ENCODE peak calls at places on chromosomes 16 and 17, in ten cellular contexts. B, Z, X, I, A, H, V, E, Q and J are unnamed samples.

GRCh38 chr17:33725675-33726271 is 432.7 kb upstream of the ASIC2 start:
- DNase-seq in B (peak), Z (peak), H (no peak), E (peak), V (peak), A (no peak), Q (no peak), I (no peak), X (peak), J (no peak)

GRCh38 chr17:55124730-55125129 is 140.0 kb upstream of the HLF start:
- DNase-seq in E (no peak), Z (no peak), H (no peak), X (no peak), Q (no peak), B (no peak), V (no peak), A (no peak), I (no peak), J (no peak)

GRCh38 chr16:51982715-51983680 is 563.9 kb downstream of the TOX3 start:
- DNase-seq in I (no peak), V (peak), E (no peak), Q (peak), A (peak), H (peak), B (peak), Z (peak), X (peak), J (peak)

GRCh38 chr17:64032081-64032480 is 11.6 kb upstream of the ICAM2 start:
- DNase-seq in X (peak), A (peak), I (peak), Q (no peak), E (no peak), H (no peak), Z (no peak), B (peak), V (no peak), J (no peak)

GRCh38 chr16:69851491-69852240 is 89.5 kb downstream of the WWP2 start:
- DNase-seq in Z (peak), B (peak), E (no peak), Q (no peak), I (no peak), H (no peak), V (no peak), A (no peak), X (peak), J (no peak)

GRCh38 chr17:11332706-11333105 is 91.7 kb downstream of the SHISA6 start:
- DNase-seq in B (no peak), I (no peak), V (no peak), X (no peak), A (no peak), Z (no peak), E (no peak), Q (no peak), H (no peak), J (no peak)

GRCh38 chr17:47159315-47159714 is 29.8 kb downstream of the CDC27 start:
- DNase-seq in I (no peak), B (no peak), Q (no peak), V (no peak), H (no peak), E (no peak), A (no peak), Z (no peak), X (no peak), J (no peak)

GRCh38 chr17:79612468-79613194 is 1.8 kb upstream of the RBFOX3 start:
- DNase-seq in V (peak), H (peak), I (no peak), X (peak), Z (peak), A (peak), E (no peak), Q (no peak), B (peak), J (no peak)

GRCh38 chr16:30095166-30096078 is 591 bp downstream of the YPEL3 start:
- DNase-seq in A (no peak), H (no peak), Z (no peak), B (no peak), Q (no peak), I (no peak), V (no peak), E (no peak), X (no peak), J (no peak)

GRCh38 chr16:48014349-48015135 is 141.3 kb downstream of the ABCC12 start:
- DNase-seq in H (peak), I (no peak), Z (peak), E (no peak), B (peak), X (no peak), A (peak), V (peak), Q (peak), J (peak)

GRCh38 chr16:57266531-57267268 is 17.8 kb downstream of the PLLP start:
- DNase-seq in B (no peak), Z (no peak), H (no peak), Q (no peak), A (no peak), V (no peak), X (no peak), I (no peak), E (no peak), J (no peak)

GRCh38 chr17:76887809-76888208 is 19.6 kb downstream of the MGAT5B start:
- DNase-seq in Q (no peak), A (no peak), I (no peak), H (no peak), E (no peak), X (no peak), V (no peak), B (no peak), Z (no peak), J (no peak)

GRCh38 chr17:9389116-9389515 is 186.5 kb downstream of the STX8 start:
- DNase-seq in H (no peak), Q (peak), V (peak), I (no peak), B (peak), X (peak), Z (peak), E (no peak), A (peak), J (peak)

GRCh38 chr16:12462690-12463646 is 340.7 kb downstream of the CPPED1 start:
- DNase-seq in A (peak), B (peak), Q (no peak), I (no peak), V (no peak), X (peak), H (no peak), Z (no peak), E (no peak), J (peak)

GRCh38 chr17:22470411-22471175 is 778.3 kb downstream of the KCNJ18 start:
- DNase-seq in A (no peak), I (peak), X (no peak), E (no peak), Z (no peak), H (no peak), V (no peak), Q (no peak), B (no peak), J (no peak)

GRCh38 chr16:12147681-12148479 is 171.3 kb downstream of the SNX29 start:
- DNase-seq in H (no peak), Z (no peak), X (no peak), B (no peak), Q (no peak), A (no peak), V (no peak), I (no peak), E (no peak), J (no peak)

GRCh38 chr17:11787074-11787473 is 188.8 kb downstream of the DNAH9 start:
- DNase-seq in E (no peak), V (no peak), A (no peak), B (no peak), Q (no peak), Z (no peak), X (no peak), H (no peak), I (no peak), J (no peak)

GRCh38 chr17:4480929-4481898 is 17.5 kb upstream of the SPNS2 start:
- DNase-seq in X (no peak), A (no peak), V (peak), I (no peak), H (no peak), E (no peak), Z (no peak), Q (no peak), B (no peak), J (no peak)

GRCh38 chr16:83903739-83904138 is 4.8 kb downstream of the MLYCD start:
- DNase-seq in E (no peak), Q (no peak), H (no peak), I (no peak), V (peak), X (peak), B (peak), Z (no peak), A (no peak), J (peak)

GRCh38 chr16:49986351-49987124 is 38.5 kb upstream of the CNEP1R1 start:
- DNase-seq in H (peak), Q (no peak), I (no peak), Z (peak), A (peak), E (no peak), V (no peak), B (peak), X (peak), J (peak)

GRCh38 chr17:269616-270514 is 82.7 kb downstream of the RPH3AL start:
- DNase-seq in B (no peak), A (no peak), V (no peak), Z (no peak), X (no peak), E (peak), H (no peak), Q (no peak), I (peak), J (no peak)

GRCh38 chr16:12330977-12331376 is 354.4 kb downstream of the SNX29 start:
- DNase-seq in E (no peak), Q (no peak), B (no peak), Z (peak), V (no peak), I (no peak), X (peak), H (no peak), A (no peak), J (no peak)

DNA sequence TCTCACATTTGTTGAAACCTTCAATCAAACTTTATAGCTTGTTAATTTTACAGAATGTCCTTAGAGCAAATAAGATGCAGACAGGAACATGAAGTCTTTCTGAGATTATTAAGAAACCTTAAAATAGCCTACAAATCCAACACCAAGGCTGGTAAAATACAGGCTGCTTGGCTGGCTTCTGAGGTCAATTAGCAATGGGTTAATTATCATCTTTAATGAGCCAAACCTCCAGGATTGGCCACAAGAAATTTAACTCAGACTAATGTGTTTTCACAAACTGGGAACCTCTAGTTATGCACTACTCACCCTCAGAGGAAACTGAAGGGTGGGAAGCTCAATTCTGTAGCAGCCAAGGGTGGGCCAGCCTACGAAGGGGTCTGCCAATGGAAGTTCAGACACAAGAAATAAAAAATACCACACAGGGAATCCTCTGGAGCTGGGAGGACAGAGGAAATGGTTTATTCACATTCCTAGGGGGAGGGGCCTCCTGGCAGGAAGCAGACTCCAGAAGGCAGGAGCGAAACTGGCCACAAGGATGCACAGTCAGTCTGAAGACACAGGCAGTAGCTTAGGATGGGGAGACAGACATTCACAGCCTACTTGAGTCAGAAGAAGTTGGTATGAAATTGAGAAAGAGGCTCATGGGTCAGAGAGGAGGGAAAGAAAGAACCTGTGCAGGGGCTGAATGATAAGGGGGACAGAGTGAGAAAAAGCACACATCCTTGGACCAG is 36.1 kb downstream of the HIC1 start:
- DNase-seq in V (peak), Q (no peak), A (peak), H (no peak), X (peak), I (no peak), E (peak), B (peak), Z (peak), J (peak)
- TF ChIP-seq CTCF in V (peak), Q (peak), A (peak), H (peak), X (peak), I (no peak), E (peak), B (peak), Z (peak), J (peak)

GRCh38 chr16:46822270-46822669 is 8.7 kb downstream of the C16orf87 start:
- DNase-seq in H (no peak), B (peak), E (no peak), V (no peak), Q (no peak), I (no peak), X (peak), Z (peak), A (no peak), J (peak)
- H3K4me3 ChIP-seq in H (no peak), B (no peak), E (no peak), V (no peak), Q (no peak), I (no peak), X (no peak), Z (no peak), A (no peak), J (no peak)

GRCh38 chr17:16023881-16024280 is 24.3 kb downstream of the TTC19 start:
- DNase-seq in H (no peak), B (no peak), A (no peak), Q (no peak), V (no peak), Z (no peak), X (no peak), I (no peak), E (no peak), J (no peak)
- TF ChIP-seq CTCF in H (no peak), B (no peak), A (no peak), Q (no peak), V (no peak), Z (no peak), X (no peak), I (no peak), E (no peak), J (no peak)

DNA sequence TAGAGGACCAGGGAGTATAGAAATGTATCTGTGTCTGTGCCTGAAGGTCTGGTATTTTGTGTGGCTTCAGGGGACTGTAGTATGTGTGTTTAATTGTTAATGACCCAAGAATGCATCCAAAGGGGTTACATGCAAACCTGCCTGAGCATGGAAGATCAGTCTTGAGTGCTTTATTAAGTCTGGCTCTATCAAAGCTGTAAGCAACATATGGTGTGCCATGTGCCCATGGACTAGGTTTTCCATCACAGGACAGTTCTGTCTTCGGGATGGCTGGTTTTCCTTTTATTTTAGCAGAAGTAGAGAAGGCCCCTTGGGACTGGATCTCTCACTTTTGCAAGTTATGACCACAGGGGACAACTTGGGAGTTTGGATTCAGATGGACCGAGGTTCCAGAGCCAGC is 18.2 kb downstream of the RBFOX1 start:
- DNase-seq in H (no peak), E (no peak), Z (no peak), Q (no peak), B (no peak), I (no peak), X (no peak), V (no peak), A (no peak), J (no peak)
- H3K4me3 ChIP-seq in H (no peak), E (no peak), Z (no peak), Q (no peak), B (no peak), I (no peak), X (no peak), V (no peak), A (no peak), J (no peak)

DNA sequence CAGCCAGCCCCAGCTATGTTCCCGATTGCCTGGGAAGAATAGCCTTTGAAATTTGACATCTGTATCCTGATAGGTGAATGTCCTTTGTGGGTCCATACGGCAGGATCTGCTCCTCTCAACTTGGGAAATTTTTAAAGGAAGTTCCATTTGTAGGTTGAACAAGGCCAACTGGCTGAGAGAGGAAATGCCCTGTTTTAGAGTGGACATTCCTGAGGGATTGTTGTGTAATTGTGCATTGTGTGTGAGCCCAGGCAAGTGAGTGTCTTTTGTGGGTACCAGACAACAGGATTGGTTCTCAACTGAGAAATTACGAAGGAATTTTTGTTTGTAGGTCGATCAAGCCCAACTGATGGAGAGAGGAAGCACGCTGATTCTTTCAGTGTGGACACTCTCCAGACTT is 2.6 kb upstream of the CPHXL2 start:
- DNase-seq in H (no peak), A (no peak), I (no peak), B (no peak), E (no peak), Q (no peak), V (no peak), Z (peak), X (peak), J (no peak)
- TF ChIP-seq CTCF in H (no peak), A (no peak), I (no peak), B (no peak), E (no peak), Q (no peak), V (no peak), Z (no peak), X (no peak), J (no peak)

GRCh38 chr17:42457107-42457787 is 1.4 kb upstream of the ATP6V0A1 start:
- DNase-seq in A (no peak), I (no peak), Z (no peak), E (no peak), X (no peak), B (no peak), H (no peak), V (no peak), Q (no peak), J (no peak)
- H3K4me3 ChIP-seq in A (no peak), I (no peak), Z (no peak), E (no peak), X (no peak), B (no peak), H (no peak), V (no peak), Q (no peak), J (no peak)

DNA sequence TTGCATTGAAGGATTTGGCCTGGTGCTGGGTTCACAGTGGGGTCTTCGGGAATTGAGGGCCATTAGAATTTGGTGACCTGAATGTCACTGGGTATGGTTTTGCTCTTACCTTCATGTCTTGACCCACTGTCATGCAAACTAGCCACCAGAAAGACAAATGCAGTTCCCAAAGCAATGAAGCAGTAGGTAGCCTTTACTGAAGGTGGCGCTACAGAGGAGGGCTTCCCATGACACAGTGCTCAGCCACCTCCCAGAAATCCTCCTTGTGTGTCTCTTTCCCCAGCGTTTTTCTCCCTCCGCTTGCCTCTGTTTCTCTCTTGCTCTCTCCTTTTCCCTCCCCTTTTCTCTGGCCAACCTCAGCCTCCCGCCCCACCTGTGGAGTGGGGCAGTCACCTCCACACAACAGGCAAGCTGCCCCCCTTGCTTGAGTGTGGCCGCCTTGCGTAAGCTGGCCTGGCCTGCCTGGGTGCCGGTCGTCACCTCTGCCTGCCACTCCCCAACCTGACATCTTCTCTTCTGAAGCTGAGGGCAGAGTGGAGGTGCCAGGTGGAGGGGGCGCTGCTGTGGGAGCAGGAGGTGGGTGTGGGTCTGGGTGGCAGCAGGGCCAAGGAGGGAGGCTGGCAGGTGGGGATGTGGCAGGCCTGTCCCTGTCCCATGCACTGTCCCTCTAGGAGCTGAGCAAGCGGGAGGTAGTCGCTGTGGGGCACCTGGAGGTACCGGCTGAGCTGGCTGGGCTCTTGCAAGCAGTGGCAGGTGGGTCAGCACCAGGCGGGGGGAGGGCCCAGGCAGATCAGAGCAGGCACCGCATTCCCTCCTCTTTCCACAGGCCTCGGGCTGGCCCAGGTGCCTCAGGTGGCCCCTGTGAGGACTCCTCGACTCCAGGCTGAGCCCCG is 34.7 kb downstream of the MYO15A start:
- DNase-seq in A (no peak), V (no peak), Z (no peak), Q (no peak), B (peak), I (no peak), X (no peak), E (no peak), H (no peak), J (no peak)
- TF ChIP-seq CTCF in A (peak), V (no peak), Z (peak), Q (peak), B (peak), I (no peak), X (peak), E (no peak), H (peak), J (peak)

DNA sequence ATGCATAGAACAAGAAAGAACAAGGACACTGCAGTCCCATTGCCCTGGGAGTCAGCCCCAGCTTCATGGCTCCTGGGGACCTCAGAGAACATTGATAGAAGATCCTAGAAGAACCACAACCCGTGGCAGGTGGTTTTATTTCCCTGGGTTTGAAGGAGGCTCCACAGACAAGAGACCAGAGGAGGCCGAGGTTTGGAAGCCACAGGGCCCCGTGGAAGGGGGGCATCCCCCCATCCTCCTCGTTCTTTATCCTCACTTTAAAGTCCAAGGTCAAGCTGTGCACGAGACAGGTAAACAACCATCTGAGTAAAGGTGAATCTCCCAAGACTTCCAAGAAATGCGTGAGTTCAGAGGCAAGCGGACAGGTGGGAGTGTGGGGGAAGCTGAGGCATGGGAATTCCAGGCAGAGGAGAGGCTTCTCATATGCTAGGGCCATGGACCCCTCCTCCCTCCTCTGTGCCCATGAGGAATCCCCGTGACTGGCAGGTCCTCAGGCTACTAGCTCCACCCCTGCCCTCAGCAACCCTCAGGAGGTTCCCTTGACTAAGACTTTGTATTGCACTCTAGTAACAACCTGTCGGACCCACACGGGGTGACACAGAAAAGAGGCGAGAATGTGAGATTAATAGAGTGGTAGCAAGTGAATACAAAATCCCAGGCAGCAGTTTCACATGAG is 889 bp upstream of the SULT1A1 start:
- DNase-seq in A (no peak), Q (no peak), I (peak), H (no peak), X (no peak), Z (no peak), E (no peak), V (peak), B (no peak), J (no peak)
- H3K4me3 ChIP-seq in A (no peak), Q (no peak), I (no peak), H (no peak), X (no peak), Z (no peak), E (no peak), V (no peak), B (no peak), J (no peak)